ENCODE peak calls at places on chromosomes 11 and 22, in eight cellular contexts. S, P, U, A, V, X, Z and D are unnamed samples.

GRCh38 chr22:34812631-34813030 is 253.3 kb upstream of the ISX start:
- DNase-seq in S (no peak), Z (no peak), U (peak; percentile 29), A (peak; percentile 70), X (no peak), V (no peak), P (no peak), D (peak; percentile 29)

GRCh38 chr11:43738600-43739409 is 58.3 kb downstream of the HSD17B12 start:
- DNase-seq in P (no peak), V (no peak), U (peak; percentile 83), Z (peak; percentile 73), X (peak; percentile 90), A (peak; percentile 60), S (no peak), D (peak; percentile 87)

GRCh38 chr22:43889366-43890253 is 2.2 kb downstream of the PNPLA5 start:
- DNase-seq in S (no peak), V (no peak), A (peak; percentile 21), U (peak; percentile 38), X (peak; percentile 46), P (no peak), Z (no peak), D (no peak)

GRCh38 chr11:43687120-43687791 is 6.7 kb downstream of the HSD17B12 start:
- DNase-seq in X (peak; percentile 19), A (peak; percentile 47), V (no peak), S (no peak), U (peak; percentile 76), Z (no peak), P (peak; percentile 87), D (peak; percentile 20)

GRCh38 chr11:124961972-124962609 is 8.1 kb downstream of the CCDC15 start:
- DNase-seq in U (peak; percentile 73), S (no peak), V (peak; percentile 49), P (peak; percentile 86), A (peak; percentile 67), X (peak; percentile 85), Z (peak; percentile 64), D (peak; percentile 57)

GRCh38 chr22:42353883-42354727 is 78.1 kb downstream of the NFAM1 start:
- DNase-seq in A (no peak), U (peak; percentile 97), Z (no peak), X (peak; percentile 13), P (no peak), V (no peak), S (peak; percentile 84), D (no peak)

GRCh38 chr22:50014053-50014501 is 1.5 kb upstream of the IL17REL start:
- DNase-seq in A (no peak), Z (no peak), U (no peak), V (no peak), S (peak; percentile 33), X (no peak), P (no peak), D (no peak)

GRCh38 chr11:69518081-69518950 is 36.9 kb downstream of the LINC01488 start:
- DNase-seq in Z (no peak), X (peak; percentile 94), P (no peak), S (no peak), V (no peak), U (no peak), A (peak; percentile 31), D (peak; percentile 89)

GRCh38 chr11:7582338-7582985 is 68.7 kb downstream of the PPFIBP2 start:
- DNase-seq in Z (no peak), X (no peak), A (no peak), V (no peak), P (no peak), U (no peak), S (no peak), D (no peak)

GRCh38 chr11:10496296-10496936 is 41.4 kb downstream of the AMPD3 start:
- DNase-seq in V (no peak), A (no peak), Z (no peak), P (no peak), U (no peak), S (no peak), X (no peak), D (no peak)

GRCh38 chr11:72173291-72173690 is 18.6 kb upstream of the FOLR1 start:
- DNase-seq in P (no peak), A (no peak), S (no peak), U (no peak), V (no peak), Z (no peak), X (peak; percentile 16), D (no peak)

GRCh38 chr11:47502767-47503166 is 50.2 kb downstream of the CELF1 start:
- DNase-seq in P (no peak), X (no peak), U (no peak), Z (no peak), V (no peak), S (no peak), A (no peak), D (no peak)

GRCh38 chr11:47504910-47505309 is 48.0 kb downstream of the CELF1 start:
- DNase-seq in A (no peak), X (no peak), Z (no peak), P (no peak), S (no peak), V (no peak), U (no peak), D (no peak)

GRCh38 chr11:47500121-47500520 is 51.2 kb upstream of the RAPSN start:
- DNase-seq in X (no peak), Z (no peak), S (no peak), U (no peak), P (no peak), A (no peak), V (no peak), D (no peak)

GRCh38 chr11:47501095-47501494 is 51.8 kb downstream of the CELF1 start:
- DNase-seq in U (no peak), P (no peak), A (no peak), S (no peak), X (no peak), V (no peak), Z (no peak), D (no peak)

DNA sequence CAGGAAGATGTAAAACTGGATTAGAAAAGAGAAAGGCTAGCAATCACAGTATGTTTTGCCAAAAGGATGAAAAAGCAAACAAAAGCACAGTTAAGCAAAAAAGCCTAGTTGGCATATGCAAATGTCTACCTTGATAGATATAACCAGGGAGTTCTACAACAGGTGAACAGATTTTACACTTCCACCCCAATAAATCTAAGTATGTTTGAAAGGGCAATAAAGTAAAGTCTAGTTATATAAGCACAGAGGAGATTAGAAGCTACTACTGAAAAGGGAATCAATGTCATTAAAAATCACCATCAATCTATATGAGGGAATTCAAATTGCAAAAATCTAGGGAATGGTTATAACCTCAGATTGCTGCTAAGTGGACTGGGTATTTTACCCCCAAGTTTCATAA is 49.7 kb downstream of the CELF1 start:
- DNase-seq in P (no peak), X (no peak), V (no peak), S (no peak), U (no peak), A (no peak), Z (no peak), D (no peak)
- H3K9ac ChIP-seq in P (no peak overlapping the region), X (no peak overlapping the region), V (no peak overlapping the region), S (no peak overlapping the region), U (no peak overlapping the region), A (no peak overlapping the region), Z (no peak overlapping the region), D (no peak overlapping the region)

GRCh38 chr11:111207213-111207612 is 38.3 kb upstream of the POU2AF2 start:
- DNase-seq in X (no peak), Z (no peak), V (no peak), A (no peak), U (no peak), P (no peak), S (no peak), D (no peak)
- H3K27ac ChIP-seq in X (peak overlapping the region; percentile 98), Z (no peak overlapping the region), V (no peak overlapping the region), A (no peak overlapping the region), U (no peak overlapping the region), P (no peak overlapping the region), S (no peak overlapping the region), D (peak overlapping the region; percentile 60)

GRCh38 chr11:31825453-31826391 is 14.6 kb upstream of the PAX6 start:
- DNase-seq in Z (no peak), A (no peak), S (peak; percentile 55), V (peak; percentile 23), X (no peak), P (no peak), U (peak; percentile 22), D (no peak)

GRCh38 chr11:31830406-31830805 is 19.3 kb upstream of the PAX6 start:
- DNase-seq in Z (no peak), S (no peak), P (no peak), X (no peak), A (no peak), V (no peak), U (no peak), D (no peak)

GRCh38 chr11:31826530-31827438 is 15.7 kb upstream of the PAX6 start:
- DNase-seq in X (no peak), P (no peak), S (peak; percentile 51), Z (no peak), U (peak; percentile 45), A (no peak), V (peak; percentile 45), D (no peak)

GRCh38 chr11:31827458-31828206 is 16.5 kb upstream of the PAX6 start:
- DNase-seq in U (peak; percentile 24), A (no peak), X (peak; percentile 56), V (peak; percentile 36), Z (no peak), P (no peak), S (no peak), D (peak; percentile 14)

GRCh38 chr11:31828217-31828616 is 17.1 kb upstream of the PAX6 start:
- DNase-seq in S (no peak), P (no peak), X (no peak), A (no peak), Z (no peak), U (no peak), V (no peak), D (no peak)
- H3K27me3 ChIP-seq in S (peaks cover 39% of the 10 kb centered on the region), P (peaks cover 69% of the 10 kb centered on the region), X (peaks cover 77% of the 10 kb centered on the region), A (peaks cover 48% of the 10 kb centered on the region), Z (peaks cover 43% of the 10 kb centered on the region), U (peaks cover 48% of the 10 kb centered on the region), V (peaks cover 52% of the 10 kb centered on the region), D (peaks cover 68% of the 10 kb centered on the region)

GRCh38 chr11:62666259-62666926 is 1.3 kb downstream of the CSKMT start:
- DNase-seq in Z (no peak), S (no peak), V (no peak), U (no peak), X (no peak), A (no peak), P (no peak), D (no peak)

GRCh38 chr11:62669420-62670161 is 1.9 kb upstream of the UQCC3 start:
- DNase-seq in P (no peak), S (no peak), V (no peak), Z (no peak), U (peak; percentile 52), A (no peak), X (no peak), D (no peak)

GRCh38 chr11:62665075-62665629 is at the start of the genes C11orf98 and CSKMT:
- DNase-seq in S (peak; percentile 92), P (peak; percentile 95), Z (peak; percentile 97), V (peak; percentile 93), A (peak; percentile 91), U (peak; percentile 96), X (peak; percentile 91), D (peak; percentile 82)

GRCh38 chr11:62665630-62666258 is 632 bp downstream of the CSKMT start:
- DNase-seq in V (peak; percentile 43), A (no peak), Z (peak; percentile 47), P (no peak), U (peak; percentile 57), X (peak; percentile 66), S (no peak), D (peak; percentile 58)

DNA sequence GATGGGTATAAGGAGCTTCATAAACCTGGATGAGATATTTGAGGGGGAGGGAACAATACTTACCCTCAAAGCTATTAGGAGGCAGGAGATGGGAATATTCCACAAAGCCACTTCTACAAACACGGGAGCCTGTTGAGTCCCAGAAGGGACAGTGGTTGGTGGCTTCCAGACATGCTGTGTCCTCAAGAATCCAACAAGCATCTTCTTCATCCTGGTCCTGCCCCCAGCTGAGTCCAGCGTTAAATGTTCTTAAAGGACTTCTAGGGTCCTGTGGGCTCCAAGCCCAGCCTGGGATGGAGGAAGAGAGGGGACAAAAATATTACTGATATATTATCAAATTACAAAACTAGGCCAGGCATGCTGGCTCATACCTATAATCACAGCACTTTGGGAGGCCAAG is 2.3 kb downstream of the CSKMT start:
- DNase-seq in A (no peak), V (no peak), P (no peak), X (no peak), Z (no peak), U (no peak), S (no peak), D (no peak)
- H3K9ac ChIP-seq in A (no peak overlapping the region), V (no peak overlapping the region), P (no peak overlapping the region), X (no peak overlapping the region), Z (peak overlapping the region; percentile 76), U (peak overlapping the region; percentile 96), S (no peak overlapping the region), D (no peak overlapping the region)